ENCODE peak calls at places on chromosome 21, in four cellular contexts. D is effector memory CD8-positive, alpha-beta T cell; L is central memory CD8-positive, alpha-beta T cell; C is T-cell. W is an unnamed sample.

GRCh38 chr21:35705888-35706287 is 354.4 kb downstream of the SETD4 start:
- ATAC-seq in D (no peak), L (no peak), C (no peak), W (no peak)

GRCh38 chr21:30234643-30235042 is 18.7 kb upstream of the CLDN8 start:
- ATAC-seq in D (no peak), L (no peak), C (no peak), W (peak)

GRCh38 chr21:41615613-41616012 is 107.7 kb upstream of the TMPRSS2 start:
- ATAC-seq in D (no peak), L (no peak), C (no peak), W (no peak)

GRCh38 chr21:25983745-25984144 is 186.8 kb downstream of the APP start:
- ATAC-seq in D (no peak), L (no peak), C (no peak), W (peak)

GRCh38 chr21:38911523-38912354 is 106.0 kb downstream of the ETS2 start:
- ATAC-seq in D (no peak), L (no peak), C (no peak), W (no peak)

GRCh38 chr21:44984428-44984791 is 44.6 kb downstream of the SLX9 start:
- ATAC-seq in D (no peak), L (no peak), C (no peak), W (no peak)

GRCh38 chr21:29271927-29272333 is 26.8 kb upstream of the BACH1 start:
- ATAC-seq in D (no peak), L (no peak), C (no peak), W (no peak)

GRCh38 chr21:35886887-35887286 is 173.4 kb downstream of the SETD4 start:
- ATAC-seq in D (no peak), L (no peak), C (no peak), W (no peak)

GRCh38 chr21:42376338-42376982 is 10.1 kb upstream of the TFF1 start:
- ATAC-seq in D (no peak), L (no peak), C (no peak), W (peak)

GRCh38 chr21:8991088-8991907 is 1530.1 kb upstream of the TPTE start:
- ATAC-seq in D (no peak), L (no peak), C (no peak), W (no peak)

GRCh38 chr21:46065993-46066842 is 31.7 kb upstream of the COL6A2 start:
- ATAC-seq in D (no peak), L (no peak), C (no peak), W (no peak)

GRCh38 chr21:29290245-29290644 is 8.5 kb upstream of the BACH1 start:
- ATAC-seq in D (no peak), L (no peak), C (no peak), W (no peak)

GRCh38 chr21:26005464-26005863 is 165.1 kb downstream of the APP start:
- ATAC-seq in D (no peak), L (no peak), C (no peak), W (no peak)

GRCh38 chr21:45750924-45751323 is 107.4 kb downstream of the PCBP3 start:
- ATAC-seq in D (no peak), L (no peak), C (no peak), W (no peak)

GRCh38 chr21:34545079-34545884 is 33.3 kb upstream of the KCNE1 start:
- ATAC-seq in D (no peak), L (no peak), C (no peak), W (peak)

GRCh38 chr21:45772180-45772579 is 128.7 kb downstream of the PCBP3 start:
- ATAC-seq in D (no peak), L (no peak), C (no peak), W (no peak)

GRCh38 chr21:25895565-25896205 is 160.9 kb downstream of the GABPA start:
- ATAC-seq in D (peak), L (no peak), C (peak), W (peak)

GRCh38 chr21:27819299-27819698 is 852.4 kb upstream of the ADAMTS5 start:
- ATAC-seq in D (no peak), L (no peak), C (no peak), W (no peak)

GRCh38 chr21:41170442-41170841 is 2.5 kb downstream of the BACE2 start:
- ATAC-seq in D (no peak), L (no peak), C (no peak), W (peak)

GRCh38 chr21:31117046-31117916 is 79.0 kb upstream of the KRTAP19-8 start:
- ATAC-seq in D (no peak), L (no peak), C (peak), W (peak)

GRCh38 chr21:18340387-18340942 is 63.1 kb downstream of the TMPRSS15 start:
- ATAC-seq in D (no peak), L (no peak), C (no peak), W (no peak)

GRCh38 chr21:28871388-28872015 is 121.2 kb downstream of the LTN1 start:
- ATAC-seq in D (no peak), L (no peak), C (no peak), W (peak)

GRCh38 chr21:46173573-46173972 is 10.7 kb downstream of the SPATC1L start:
- ATAC-seq in D (no peak), L (no peak), C (no peak), W (peak)

GRCh38 chr21:43899307-43900077 is 34.5 kb downstream of the AGPAT3 start:
- ATAC-seq in D (no peak), L (no peak), C (no peak), W (no peak)

GRCh38 chr21:14581902-14582457 is 35.9 kb upstream of the SAMSN1 start:
- ATAC-seq in D (peak), L (peak), C (peak), W (no peak)

GRCh38 chr21:26800001-26800400 is 45.2 kb downstream of the ADAMTS1 start:
- ATAC-seq in D (no peak), L (no peak), C (no peak), W (no peak)

GRCh38 chr21:29008373-29008772 is 10.8 kb downstream of the RWDD2B start:
- ATAC-seq in D (no peak), L (no peak), C (no peak), W (no peak)

GRCh38 chr21:43758132-43758619 is 17.9 kb downstream of the CSTB start:
- ATAC-seq in D (no peak), L (no peak), C (no peak), W (peak)

GRCh38 chr21:39094847-39095525 is 88.3 kb downstream of the PSMG1 start:
- ATAC-seq in D (no peak), L (no peak), C (no peak), W (no peak)

GRCh38 chr21:39134288-39134810 is 48.9 kb downstream of the PSMG1 start:
- ATAC-seq in D (no peak), L (no peak), C (no peak), W (no peak)

GRCh38 chr21:32516729-32517649 is 68.3 kb downstream of the TCP10L start:
- ATAC-seq in D (no peak), L (no peak), C (no peak), W (peak)

GRCh38 chr21:43603641-43604504 is 55.4 kb downstream of the HSF2BP start:
- ATAC-seq in D (no peak), L (no peak), C (no peak), W (peak)

GRCh38 chr21:16113052-16113715 is 383.4 kb downstream of the USP25 start:
- ATAC-seq in D (no peak), L (no peak), C (no peak), W (no peak)

GRCh38 chr21:27759091-27759659 is 792.3 kb upstream of the ADAMTS5 start:
- ATAC-seq in D (no peak), L (no peak), C (no peak), W (no peak)

GRCh38 chr21:43362928-43363314 is 64.0 kb downstream of the SIK1 start:
- ATAC-seq in D (no peak), L (no peak), C (no peak), W (no peak)

GRCh38 chr21:9767592-9768375 is 753.6 kb upstream of the TPTE start:
- ATAC-seq in D (no peak), L (no peak), C (no peak), W (no peak)

GRCh38 chr21:43352138-43352537 is 74.8 kb downstream of the SIK1 start:
- ATAC-seq in D (no peak), L (no peak), C (no peak), W (no peak)

GRCh38 chr21:38434913-38435533 is 63.3 kb downstream of the ERG start:
- ATAC-seq in D (no peak), L (no peak), C (no peak), W (no peak)

GRCh38 chr21:17793271-17793670 is 25.9 kb downstream of the C21orf91 start:
- ATAC-seq in D (peak), L (no peak), C (no peak), W (no peak)

GRCh38 chr21:41490330-41490729 is 17.6 kb downstream of the TMPRSS2 start:
- ATAC-seq in D (no peak), L (no peak), C (no peak), W (peak)